ENCODE peak calls at places on chromosomes 11 and 22, in ten cellular contexts. E is stimulated activated CD8-positive, alpha-beta memory T cell treated with anti-CD3 and anti-CD28 coated beads, Interleukin-7, amount 100 ng/mL, for 24 hours; P is neural crest cell; Q is astrocyte of the spinal cord; H is pancreas; X is mucosa of gallbladder; F is thoracic aorta; C is hepatic stellate cell; G is left cardiac atrium; M is AG08396. T is an unnamed sample.

GRCh38 chr22:24416095-24416494 is 11.3 kb upstream of the ADORA2A start:
- DNase-seq in C (no peak), H (no peak), Q (no peak), E (no peak), F (no peak), M (no peak), P (no peak), X (no peak), G (no peak), T (no peak)

GRCh38 chr11:12469451-12469850 is 92.1 kb downstream of the PARVA start:
- DNase-seq in M (no peak), C (no peak), G (no peak), Q (no peak), H (no peak), E (no peak), F (no peak), X (no peak), P (no peak), T (peak; percentile 26)

GRCh38 chr11:5291207-5291838 is 10.4 kb downstream of the OR51B4 start:
- DNase-seq in C (peak; percentile 16), H (no peak), M (peak; percentile 40), E (no peak), Q (peak; percentile 52), G (no peak), P (no peak), F (no peak), X (no peak), T (no peak)

GRCh38 chr22:24128631-24129601 is 52.4 kb upstream of the SUSD2 start:
- DNase-seq in F (no peak), H (no peak), G (no peak), Q (no peak), E (no peak), P (no peak), X (no peak), C (no peak), M (no peak), T (no peak)

GRCh38 chr22:39221999-39222686 is 22.6 kb downstream of the PDGFB start:
- DNase-seq in E (no peak), C (no peak), F (no peak), P (no peak), H (no peak), M (no peak), Q (no peak), X (no peak), G (peak; percentile 9), T (no peak)

GRCh38 chr11:19953909-19954308 is 206.4 kb downstream of the DBX1 start:
- DNase-seq in C (peak; percentile 72), X (no peak), F (no peak), M (peak; percentile 69), H (peak; percentile 39), P (no peak), Q (peak; percentile 94), G (no peak), E (no peak), T (no peak)

GRCh38 chr11:2801711-2802388 is 83.7 kb downstream of the CDKN1C start:
- DNase-seq in E (no peak), G (peak; percentile 15), C (no peak), X (no peak), P (no peak), M (no peak), Q (no peak), H (peak; percentile 1), F (no peak), T (peak; percentile 14)

GRCh38 chr11:130115218-130115617 is 44.4 kb upstream of the ST14 start:
- DNase-seq in G (no peak), M (peak; percentile 34), F (no peak), E (no peak), C (no peak), Q (peak; percentile 67), P (no peak), H (no peak), X (peak; percentile 40), T (no peak)

GRCh38 chr11:86292912-86293606 is 9.0 kb upstream of the HIKESHI start:
- DNase-seq in X (no peak), E (no peak), G (no peak), H (no peak), Q (no peak), P (no peak), M (no peak), F (no peak), C (no peak), T (no peak)

GRCh38 chr11:61617515-61617914 is 36.6 kb upstream of the SYT7 start:
- DNase-seq in Q (no peak), E (no peak), F (no peak), P (no peak), C (no peak), G (no peak), X (no peak), M (no peak), H (no peak), T (no peak)

GRCh38 chr22:36912694-36913430 is 566 bp upstream of the CSF2RB start:
- DNase-seq in Q (no peak), H (no peak), F (no peak), P (no peak), M (no peak), X (no peak), C (no peak), E (no peak), G (no peak), T (no peak)

GRCh38 chr11:60781286-60782044 is 3.7 kb upstream of the MS4A10 start:
- DNase-seq in C (no peak), G (no peak), H (no peak), Q (no peak), X (no peak), M (no peak), F (no peak), P (no peak), E (no peak), T (no peak)